ENCODE peak calls at places on chromosomes 7 and 10, in four cellular contexts. Q, T, J and P are unnamed samples.

GRCh38 chr7:156475666-156476065 is 164.9 kb upstream of the RNF32 start:
- DNase-seq in Q (no peak), T (peak), J (no peak), P (peak)

GRCh38 chr7:2607122-2607912 is 24.5 kb upstream of the TTYH3 start:
- DNase-seq in Q (no peak), T (no peak), J (no peak), P (no peak)

GRCh38 chr7:82841828-82842227 is 320.9 kb downstream of the PCLO start:
- DNase-seq in Q (no peak), T (no peak), J (no peak), P (no peak)

GRCh38 chr7:23184709-23185354 is 3.0 kb downstream of the NUP42 start:
- DNase-seq in Q (peak), T (peak), J (no peak), P (peak)

GRCh38 chr10:18221123-18221522 is 80.9 kb downstream of the CACNB2 start:
- DNase-seq in Q (no peak), T (no peak), J (no peak), P (no peak)

GRCh38 chr7:95296456-95296855 is 27.9 kb downstream of the PON1 start:
- DNase-seq in Q (no peak), T (no peak), J (no peak), P (no peak)

GRCh38 chr10:71603754-71604153 is 115.8 kb downstream of the C10orf105 start:
- DNase-seq in Q (no peak), T (no peak), J (no peak), P (no peak)

GRCh38 chr7:20238754-20239324 is 21.7 kb upstream of the MACC1 start:
- DNase-seq in Q (no peak), T (peak), J (no peak), P (no peak)

GRCh38 chr10:48511855-48512191 is 93.0 kb downstream of the ARHGAP22 start:
- DNase-seq in Q (no peak), T (no peak), J (peak), P (no peak)

GRCh38 chr7:46763348-46763747 is 818.6 kb downstream of the TNS3 start:
- DNase-seq in Q (no peak), T (no peak), J (no peak), P (no peak)

GRCh38 chr7:134954197-134955082 is 31.9 kb upstream of the AGBL3 start:
- DNase-seq in Q (peak), T (peak), J (no peak), P (peak)

DNA sequence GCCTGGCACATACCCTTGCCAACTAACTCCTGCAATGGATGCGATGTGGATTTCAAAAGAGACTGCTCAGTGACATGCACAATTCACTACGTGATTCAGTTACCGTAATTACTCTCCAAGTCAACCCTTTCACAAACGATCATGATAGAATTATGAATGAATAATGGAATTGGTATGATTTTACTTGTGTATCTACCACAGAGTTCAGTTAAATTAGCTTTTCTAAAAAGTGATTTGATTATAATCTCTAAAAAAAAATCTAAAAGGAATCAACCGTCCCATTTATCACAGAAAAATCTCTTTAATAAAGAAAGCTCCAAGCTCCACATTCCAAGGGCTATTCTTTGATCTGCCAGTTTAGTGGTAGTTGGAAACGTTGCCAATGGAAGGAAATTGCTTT is 30.4 kb upstream of the RSU1 start:
- DNase-seq in Q (no peak), T (no peak), J (no peak), P (no peak)
- TF ChIP-seq FOSL1 in Q (no peak), T (no peak), J (no peak), P (no peak)

GRCh38 chr7:102065226-102065625 is 221.4 kb upstream of the SH2B2 start:
- DNase-seq in Q (no peak), T (no peak), J (no peak), P (no peak)
- H3K4me2 ChIP-seq in Q (no peak), T (no peak), J (no peak), P (peak)

GRCh38 chr10:122164028-122164601 is 107.0 kb upstream of the BTBD16 start:
- DNase-seq in Q (no peak), T (no peak), J (no peak), P (no peak)

GRCh38 chr10:122161795-122162194 is 109.3 kb upstream of the BTBD16 start:
- DNase-seq in Q (no peak), T (no peak), J (no peak), P (no peak)

GRCh38 chr10:122163182-122164027 is 107.7 kb upstream of the BTBD16 start:
- DNase-seq in Q (no peak), T (no peak), J (peak), P (no peak)

GRCh38 chr10:122164815-122165491 is 106.1 kb upstream of the BTBD16 start:
- DNase-seq in Q (peak), T (no peak), J (no peak), P (no peak)

DNA sequence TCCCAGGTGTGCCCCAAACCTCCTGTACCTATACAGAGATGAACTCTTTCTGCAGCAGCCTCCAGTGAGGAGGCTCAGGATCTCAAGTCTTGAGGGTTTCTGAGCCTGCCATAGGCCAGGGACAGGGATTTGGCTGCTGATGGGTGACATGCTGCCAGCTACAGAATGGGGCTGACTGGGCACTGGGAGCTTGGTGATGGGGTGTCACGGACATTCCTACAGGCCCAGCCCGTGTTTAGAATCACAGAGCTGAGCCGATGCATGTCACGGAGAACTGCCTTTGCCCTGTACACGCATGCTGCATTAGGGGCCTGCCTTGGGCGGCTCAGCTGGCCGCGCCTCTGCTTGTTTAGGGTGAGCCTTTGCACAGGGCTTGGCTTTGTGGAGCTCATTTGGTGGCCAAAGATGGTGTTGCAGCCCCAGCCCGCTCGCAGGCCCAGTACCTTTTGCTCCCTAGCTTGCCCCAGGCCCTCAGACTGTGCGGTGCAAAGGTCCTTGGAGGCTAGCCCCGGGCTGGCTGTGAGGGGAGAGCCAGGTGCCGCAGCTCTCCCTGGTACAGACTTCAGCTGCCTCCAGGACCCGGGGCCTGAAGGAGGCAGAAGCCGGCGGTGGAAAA is 108.4 kb upstream of the BTBD16 start:
- DNase-seq in Q (peak), T (no peak), J (no peak), P (no peak)
- H3K9ac ChIP-seq in Q (no peak), T (no peak), J (peak), P (no peak)

DNA sequence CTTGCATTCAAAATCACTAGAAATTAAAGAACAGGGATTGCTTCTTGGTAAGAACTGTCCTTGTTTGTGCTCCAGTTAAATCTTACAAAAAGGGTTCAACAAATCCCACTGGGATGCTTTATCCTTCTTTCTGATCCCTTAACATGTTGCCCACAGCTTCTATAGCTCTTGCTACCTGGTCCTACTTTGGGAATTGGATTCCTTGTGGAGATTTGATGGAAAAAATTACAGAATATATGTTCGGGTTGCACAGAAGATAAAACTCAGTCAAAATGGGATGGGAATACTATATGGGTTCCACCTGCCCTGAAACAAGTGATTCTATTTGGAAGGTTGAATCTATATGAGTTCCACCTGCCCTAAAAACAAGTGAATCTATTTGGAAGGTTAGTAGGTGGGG is at the start of gene OR2A25:
- DNase-seq in Q (no peak), T (no peak), J (no peak), P (no peak)
- TF ChIP-seq FOSL1 in Q (no peak), T (no peak), J (no peak), P (no peak)

DNA sequence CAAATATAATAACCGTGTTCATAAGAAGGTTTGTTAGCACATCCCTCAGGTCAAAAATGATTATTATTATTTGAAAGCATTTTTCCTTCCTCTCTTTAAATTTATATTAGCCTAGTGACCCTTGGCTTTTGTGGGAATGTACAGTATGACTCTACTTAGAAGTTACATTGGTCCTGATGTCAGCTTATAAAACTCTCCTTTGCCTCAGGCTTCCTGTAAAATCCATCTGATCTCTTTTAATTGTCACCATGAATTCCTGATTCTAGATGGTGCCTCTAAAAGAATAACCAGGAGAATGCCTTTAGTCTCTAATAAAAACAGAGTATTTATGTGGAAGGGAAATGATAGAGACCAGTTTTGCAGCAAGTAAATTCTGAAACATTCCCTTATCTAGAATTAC is 1134.4 kb downstream of the XPNPEP1 start:
- DNase-seq in Q (no peak), T (no peak), J (no peak), P (no peak)
- H3K4me2 ChIP-seq in Q (no peak), T (no peak), J (no peak), P (no peak)

DNA sequence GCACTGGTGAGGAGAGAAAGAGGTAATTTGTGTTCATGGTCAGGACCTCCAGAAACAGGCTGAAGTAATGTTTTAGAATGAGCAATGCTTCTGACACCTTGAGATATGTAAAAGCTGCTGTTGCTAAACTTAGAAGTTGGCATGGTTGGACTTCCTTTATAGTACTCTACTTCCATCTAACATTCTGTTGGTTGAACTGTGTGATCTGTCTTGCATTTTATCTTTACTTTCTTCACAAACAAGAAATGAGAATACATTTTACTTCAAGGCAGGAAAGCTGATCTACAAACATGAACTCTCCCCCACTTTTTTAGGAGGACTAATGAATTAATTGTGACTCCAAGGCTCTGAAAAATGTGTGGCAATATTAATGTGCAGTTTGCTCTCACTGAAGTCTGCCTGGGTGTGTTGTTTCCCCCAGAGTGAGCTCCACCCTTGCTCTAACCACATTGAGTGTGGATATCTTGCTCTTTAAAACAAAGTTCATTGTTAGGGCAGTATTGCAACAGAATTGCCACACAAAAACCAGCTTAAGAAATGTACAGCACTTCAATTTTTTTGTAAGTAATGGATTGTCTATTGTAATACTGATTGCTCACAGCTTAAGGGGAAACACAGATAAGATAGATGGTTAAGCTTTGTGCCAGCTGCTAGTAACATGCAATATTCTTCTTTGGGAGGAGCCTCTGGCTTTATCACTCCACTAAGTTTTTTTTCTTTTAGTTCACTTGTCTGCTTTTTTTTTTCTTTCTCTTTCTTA is 69.0 kb downstream of the ADD3 start:
- DNase-seq in Q (peak), T (peak), J (no peak), P (peak)
- H3K9ac ChIP-seq in Q (peak), T (peak), J (no peak), P (no peak)

DNA sequence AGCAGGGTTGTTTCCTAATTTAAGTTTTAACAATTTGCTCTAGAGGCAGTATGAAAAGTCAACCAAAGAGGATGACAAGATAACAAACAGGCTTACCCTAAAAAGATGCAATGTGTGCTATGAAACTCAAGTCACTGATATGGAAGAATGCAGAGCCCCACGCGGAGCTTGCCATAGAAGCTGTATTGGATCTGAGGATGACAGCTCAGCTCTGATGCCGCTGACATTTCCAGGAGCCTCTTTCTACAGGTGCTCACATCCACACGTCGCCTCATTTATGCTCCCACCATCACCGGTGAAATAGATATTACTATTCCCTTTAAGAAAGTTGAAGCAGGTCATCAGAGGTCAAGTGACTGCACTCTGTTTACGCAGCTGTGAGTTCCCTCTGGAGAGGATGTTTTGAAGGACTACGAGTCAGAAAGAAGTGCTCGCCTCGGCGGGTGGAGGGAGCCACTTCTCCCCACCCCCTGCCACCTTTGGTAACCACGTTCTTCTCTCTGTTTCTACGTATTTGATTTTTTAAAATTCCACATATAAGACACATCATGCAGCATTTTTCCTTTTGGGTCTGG is 275.4 kb downstream of the GLRX3 start:
- DNase-seq in Q (no peak), T (no peak), J (no peak), P (no peak)
- TF ChIP-seq FOSL1 in Q (no peak), T (no peak), J (no peak), P (no peak)

GRCh38 chr10:12663863-12664262 is 314.5 kb downstream of the CAMK1D start:
- DNase-seq in Q (no peak), T (no peak), J (no peak), P (no peak)
- H3K4me2 ChIP-seq in Q (no peak), T (no peak), J (no peak), P (no peak)

DNA sequence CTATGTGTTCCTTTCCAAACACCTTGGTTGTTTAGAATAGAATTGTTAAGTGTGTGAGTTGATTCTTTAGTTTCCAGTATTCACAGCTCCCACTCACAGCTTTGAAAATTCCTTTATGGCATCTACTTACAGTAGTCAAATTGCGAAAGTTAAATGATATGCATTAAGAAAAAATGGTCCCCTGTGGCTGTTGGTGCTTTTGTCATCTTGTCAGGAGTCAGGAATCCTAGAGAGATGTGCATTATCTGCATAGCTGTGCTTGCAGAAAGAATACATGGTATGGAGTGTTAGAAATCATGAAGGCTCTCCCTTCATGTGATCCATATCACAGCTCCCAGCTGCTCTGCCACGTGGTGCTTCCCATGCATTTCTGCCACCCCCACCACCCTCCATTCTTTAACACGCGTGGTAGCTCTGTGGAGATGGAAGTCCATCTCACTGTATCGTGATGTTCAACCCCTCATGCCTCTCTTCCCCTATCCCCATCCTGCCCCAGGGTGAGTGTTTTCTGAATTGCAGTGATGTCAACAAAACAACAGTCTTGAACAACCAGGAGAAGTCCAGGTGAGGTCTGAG is 29.2 kb upstream of the CTTNBP2 start:
- DNase-seq in Q (no peak), T (no peak), J (no peak), P (no peak)
- H3K9ac ChIP-seq in Q (no peak), T (no peak), J (no peak), P (no peak)

GRCh38 chr7:92244803-92245486 is 769 bp downstream of the KRIT1 start:
- DNase-seq in Q (no peak), T (no peak), J (no peak), P (no peak)
- TF ChIP-seq FOSL1 in Q (no peak), T (no peak), J (no peak), P (no peak)